ENCODE peak calls at places on chromosomes 12 and 14, in six cellular contexts. One of them, this sample, is unnamed.
A peak's percentile ranks its signal among the peaks of the same experiment; 100 is the strongest.

GRCh38 chr12:124683330-124683662 is 115.9 kb upstream of the NCOR2 start:
- DNase-seq in AG04450: no peak
- DNase-seq in Peyer's patch: no peak
- DNase-seq in psoas muscle: no peak
- DNase-seq in body of pancreas: no peak
- DNase-seq in mucosa of descending colon: no peak
- DNase-seq in this sample: no peak

GRCh38 chr14:74570696-74571095 is 41.3 kb downstream of the LTBP2 start:
- DNase-seq in psoas muscle: no peak
- DNase-seq in Peyer's patch: no peak
- DNase-seq in AG04450: no peak
- DNase-seq in mucosa of descending colon: no peak
- DNase-seq in body of pancreas: no peak
- DNase-seq in this sample: no peak

GRCh38 chr14:89359477-89360222 is 57.4 kb downstream of the FOXN3 start:
- DNase-seq in AG04450: no peak
- DNase-seq in psoas muscle: no peak
- DNase-seq in Peyer's patch: no peak
- DNase-seq in body of pancreas: no peak
- DNase-seq in mucosa of descending colon: no peak
- DNase-seq in this sample: no peak

GRCh38 chr14:106141242-106142220 is 615.1 kb downstream of the TMEM121 start:
- DNase-seq in psoas muscle: no peak
- DNase-seq in mucosa of descending colon: no peak
- DNase-seq in Peyer's patch: no peak
- DNase-seq in body of pancreas: no peak
- DNase-seq in AG04450: no peak
- DNase-seq in this sample: no peak

GRCh38 chr14:63896278-63896720 is 43.5 kb downstream of the SYNE2 start:
- DNase-seq in mucosa of descending colon: no peak
- DNase-seq in body of pancreas: peak; percentile 68
- DNase-seq in AG04450: no peak
- DNase-seq in Peyer's patch: no peak
- DNase-seq in psoas muscle: peak; percentile 37
- DNase-seq in this sample: peak; percentile 69

GRCh38 chr12:111386891-111387290 is 18.0 kb upstream of the PHETA1 start:
- DNase-seq in body of pancreas: no peak
- DNase-seq in Peyer's patch: no peak
- DNase-seq in psoas muscle: no peak
- DNase-seq in mucosa of descending colon: no peak
- DNase-seq in AG04450: no peak
- DNase-seq in this sample: no peak

GRCh38 chr12:5480218-5480952 is 48.5 kb downstream of the NTF3 start:
- DNase-seq in mucosa of descending colon: no peak
- DNase-seq in body of pancreas: no peak
- DNase-seq in psoas muscle: no peak
- DNase-seq in Peyer's patch: no peak
- DNase-seq in AG04450: peak; percentile 46
- DNase-seq in this sample: no peak

GRCh38 chr12:105803292-105803691 is 335.5 kb downstream of the NUAK1 start:
- DNase-seq in psoas muscle: no peak
- DNase-seq in body of pancreas: no peak
- DNase-seq in mucosa of descending colon: no peak
- DNase-seq in Peyer's patch: no peak
- DNase-seq in AG04450: no peak
- DNase-seq in this sample: no peak

GRCh38 chr14:90419200-90419599 is 22.4 kb downstream of the CALM1 start:
- DNase-seq in AG04450: peak; percentile 86
- DNase-seq in Peyer's patch: no peak
- DNase-seq in body of pancreas: peak; percentile 78
- DNase-seq in mucosa of descending colon: peak; percentile 37
- DNase-seq in psoas muscle: peak; percentile 78
- DNase-seq in this sample: no peak

GRCh38 chr12:106131671-106132070 is 7.1 kb downstream of the NUAK1 start:
- DNase-seq in mucosa of descending colon: no peak
- DNase-seq in body of pancreas: no peak
- DNase-seq in Peyer's patch: no peak
- DNase-seq in AG04450: no peak
- DNase-seq in psoas muscle: no peak
- DNase-seq in this sample: no peak

GRCh38 chr12:92543359-92543758 is 159.4 kb upstream of the PLEKHG7 start:
- DNase-seq in AG04450: no peak
- DNase-seq in body of pancreas: peak; percentile 89
- DNase-seq in psoas muscle: no peak
- DNase-seq in mucosa of descending colon: peak; percentile 24
- DNase-seq in Peyer's patch: no peak
- DNase-seq in this sample: peak; percentile 92

GRCh38 chr12:110931315-110931728 is 10.9 kb upstream of the MYL2 start:
- DNase-seq in Peyer's patch: no peak
- DNase-seq in psoas muscle: peak; percentile 71
- DNase-seq in body of pancreas: no peak
- DNase-seq in AG04450: no peak
- DNase-seq in mucosa of descending colon: no peak
- DNase-seq in this sample: no peak

GRCh38 chr12:67280572-67280971 is 11.4 kb downstream of the CAND1 start:
- DNase-seq in mucosa of descending colon: no peak
- DNase-seq in Peyer's patch: no peak
- DNase-seq in body of pancreas: peak; percentile 36
- DNase-seq in psoas muscle: no peak
- DNase-seq in AG04450: no peak
- DNase-seq in this sample: no peak

GRCh38 chr12:67068204-67068731 is 200.9 kb upstream of the CAND1 start:
- DNase-seq in psoas muscle: no peak
- DNase-seq in mucosa of descending colon: no peak
- DNase-seq in AG04450: no peak
- DNase-seq in Peyer's patch: no peak
- DNase-seq in body of pancreas: no peak
- DNase-seq in this sample: no peak

GRCh38 chr12:123265851-123266678 is 5.6 kb downstream of the CDK2AP1 start:
- DNase-seq in AG04450: no peak
- DNase-seq in Peyer's patch: no peak
- DNase-seq in mucosa of descending colon: no peak
- DNase-seq in psoas muscle: no peak
- DNase-seq in body of pancreas: no peak
- DNase-seq in this sample: no peak

GRCh38 chr12:45704968-45705367 is 24.5 kb upstream of the ARID2 start:
- DNase-seq in AG04450: no peak
- DNase-seq in mucosa of descending colon: no peak
- DNase-seq in Peyer's patch: no peak
- DNase-seq in psoas muscle: no peak
- DNase-seq in body of pancreas: no peak
- DNase-seq in this sample: no peak

GRCh38 chr14:35331605-35332516 is 39.7 kb downstream of the PSMA6 start:
- DNase-seq in mucosa of descending colon: peak; percentile 81
- DNase-seq in psoas muscle: no peak
- DNase-seq in Peyer's patch: no peak
- DNase-seq in body of pancreas: peak; percentile 84
- DNase-seq in AG04450: no peak
- DNase-seq in this sample: peak; percentile 89

GRCh38 chr12:121175383-121176119 is 34.4 kb upstream of the P2RX4 start:
- DNase-seq in Peyer's patch: peak; percentile 20
- DNase-seq in mucosa of descending colon: no peak
- DNase-seq in AG04450: no peak
- DNase-seq in psoas muscle: peak; percentile 35
- DNase-seq in body of pancreas: peak; percentile 41
- DNase-seq in this sample: peak; percentile 15

GRCh38 chr12:44589697-44590096 is 286.4 kb downstream of the NELL2 start:
- DNase-seq in body of pancreas: no peak
- DNase-seq in psoas muscle: no peak
- DNase-seq in mucosa of descending colon: no peak
- DNase-seq in AG04450: no peak
- DNase-seq in Peyer's patch: no peak
- DNase-seq in this sample: no peak

GRCh38 chr12:98064501-98064900 is 450.9 kb upstream of the TMPO start:
- DNase-seq in AG04450: no peak
- DNase-seq in psoas muscle: no peak
- DNase-seq in mucosa of descending colon: no peak
- DNase-seq in Peyer's patch: no peak
- DNase-seq in body of pancreas: no peak
- DNase-seq in this sample: no peak

GRCh38 chr12:116619246-116619645 is 60.1 kb downstream of the MAP1LC3B2 start:
- DNase-seq in psoas muscle: no peak
- DNase-seq in mucosa of descending colon: no peak
- DNase-seq in body of pancreas: no peak
- DNase-seq in Peyer's patch: no peak
- DNase-seq in AG04450: no peak
- DNase-seq in this sample: no peak

GRCh38 chr12:64757778-64758177 is 1.4 kb downstream of the GNS start:
- DNase-seq in Peyer's patch: no peak
- DNase-seq in body of pancreas: no peak
- DNase-seq in psoas muscle: no peak
- DNase-seq in AG04450: no peak
- DNase-seq in mucosa of descending colon: no peak
- DNase-seq in this sample: no peak

GRCh38 chr12:54383041-54383609 is 1.4 kb downstream of the ZNF385A start:
- DNase-seq in AG04450: peak; percentile 70
- DNase-seq in Peyer's patch: no peak
- DNase-seq in body of pancreas: peak; percentile 55
- DNase-seq in mucosa of descending colon: no peak
- DNase-seq in psoas muscle: no peak
- DNase-seq in this sample: no peak

GRCh38 chr12:106776897-106777296 is 2.4 kb downstream of the RIC8B start:
- DNase-seq in AG04450: no peak
- DNase-seq in mucosa of descending colon: no peak
- DNase-seq in body of pancreas: no peak
- DNase-seq in Peyer's patch: no peak
- DNase-seq in psoas muscle: no peak
- DNase-seq in this sample: no peak

GRCh38 chr14:54348001-54348611 is 48.7 kb upstream of the CDKN3 start:
- DNase-seq in Peyer's patch: no peak
- DNase-seq in body of pancreas: peak; percentile 42
- DNase-seq in AG04450: no peak
- DNase-seq in mucosa of descending colon: no peak
- DNase-seq in psoas muscle: no peak
- DNase-seq in this sample: peak; percentile 45

GRCh38 chr12:1607940-1608782 is 13.8 kb upstream of the FBXL14 start:
- DNase-seq in body of pancreas: no peak
- DNase-seq in psoas muscle: no peak
- DNase-seq in AG04450: no peak
- DNase-seq in mucosa of descending colon: no peak
- DNase-seq in Peyer's patch: no peak
- DNase-seq in this sample: no peak

GRCh38 chr14:81164167-81164774 is 56.5 kb downstream of the GTF2A1 start:
- DNase-seq in psoas muscle: peak; percentile 13
- DNase-seq in AG04450: peak; percentile 15
- DNase-seq in Peyer's patch: peak; percentile 31
- DNase-seq in body of pancreas: peak; percentile 80
- DNase-seq in mucosa of descending colon: peak; percentile 24
- DNase-seq in this sample: peak; percentile 60

GRCh38 chr12:49750027-49750977 is 8.9 kb downstream of the TMBIM6 start:
- DNase-seq in psoas muscle: no peak
- DNase-seq in AG04450: no peak
- DNase-seq in body of pancreas: no peak
- DNase-seq in mucosa of descending colon: no peak
- DNase-seq in Peyer's patch: no peak
- DNase-seq in this sample: no peak

GRCh38 chr14:99415496-99416281 is 65.0 kb downstream of the SETD3 start:
- DNase-seq in psoas muscle: no peak
- DNase-seq in mucosa of descending colon: no peak
- DNase-seq in body of pancreas: peak; percentile 76
- DNase-seq in Peyer's patch: peak; percentile 32
- DNase-seq in AG04450: peak; percentile 48
- DNase-seq in this sample: peak; percentile 53
- TF ChIP-seq CTCF in psoas muscle: peak; percentile 83
- TF ChIP-seq CTCF in mucosa of descending colon: peak; percentile 50
- TF ChIP-seq CTCF in body of pancreas: peak; percentile 90
- TF ChIP-seq CTCF in Peyer's patch: peak; percentile 92
- TF ChIP-seq CTCF in AG04450: peak; percentile 83
- TF ChIP-seq CTCF in this sample: peak; percentile 79

DNA sequence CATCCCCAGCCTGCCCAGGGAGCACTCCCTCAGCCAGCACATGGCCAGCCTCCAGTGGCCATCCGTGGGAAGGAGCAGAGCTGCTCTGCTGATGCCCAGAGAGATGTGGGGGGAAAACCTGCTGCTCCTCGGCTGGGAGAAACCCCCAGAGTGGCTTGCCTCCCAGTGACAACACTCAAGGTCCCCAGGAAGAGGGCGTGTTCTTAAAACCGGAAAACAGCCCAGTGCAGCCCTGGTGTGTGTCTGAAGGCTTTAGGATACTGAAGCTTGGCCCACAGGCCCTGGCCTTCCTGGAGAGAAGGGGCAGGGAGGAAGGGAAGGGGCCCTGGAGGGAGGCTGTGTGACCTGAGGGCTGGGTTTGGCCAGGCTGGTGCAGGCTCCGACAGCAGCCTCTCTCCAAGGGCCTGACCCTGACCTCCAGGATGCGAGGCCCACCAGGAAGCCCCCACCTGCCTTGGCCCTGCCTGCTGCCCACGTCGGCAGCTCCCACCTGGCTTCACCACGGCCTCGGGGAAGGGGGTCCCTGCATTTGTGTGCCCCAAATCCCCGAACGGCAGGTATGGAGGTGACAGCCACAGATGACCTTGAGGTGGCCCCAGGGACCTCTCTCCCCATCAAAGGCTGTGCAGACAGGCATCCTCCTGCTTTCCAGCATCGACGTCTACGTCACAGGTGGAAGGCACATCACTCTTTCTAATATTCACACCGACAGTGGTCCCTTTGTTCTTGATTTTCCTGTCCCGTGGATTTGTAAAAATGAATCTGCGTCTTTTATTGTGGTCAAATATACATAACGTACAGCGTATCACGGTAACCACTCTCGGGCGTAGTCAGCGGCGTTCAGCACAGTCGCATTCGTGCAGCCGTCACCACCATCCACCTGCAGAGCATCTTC is 190.0 kb upstream of the C14orf180 start:
- DNase-seq in mucosa of descending colon: no peak
- DNase-seq in Peyer's patch: peak; percentile 17
- DNase-seq in psoas muscle: no peak
- DNase-seq in AG04450: no peak
- DNase-seq in body of pancreas: no peak
- DNase-seq in this sample: no peak
- H3K4me3 ChIP-seq in mucosa of descending colon: no peak overlapping the region
- H3K4me3 ChIP-seq in Peyer's patch: no peak overlapping the region
- H3K4me3 ChIP-seq in psoas muscle: no peak overlapping the region
- H3K4me3 ChIP-seq in AG04450: no peak overlapping the region
- H3K4me3 ChIP-seq in body of pancreas: no peak overlapping the region
- H3K4me3 ChIP-seq in this sample: no peak overlapping the region

DNA sequence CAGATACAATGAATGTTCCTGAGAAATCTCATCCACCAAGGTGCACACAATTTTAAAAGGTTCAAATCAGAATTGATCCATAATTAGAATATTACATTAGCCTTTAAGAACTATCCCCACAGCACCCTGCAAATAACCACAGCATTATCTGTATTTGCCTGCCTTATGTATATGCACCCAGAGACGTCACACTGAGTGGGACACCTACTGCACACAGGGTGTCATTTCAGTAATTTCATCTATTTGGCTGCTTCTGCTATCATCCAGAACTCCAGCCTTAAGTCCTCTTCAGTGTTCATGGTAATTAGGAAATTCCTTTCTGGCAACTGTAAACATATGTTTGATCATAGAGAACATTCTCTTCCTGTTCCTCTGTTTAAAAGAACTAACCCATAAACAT is 298.4 kb downstream of the SYT1 start:
- DNase-seq in body of pancreas: no peak
- DNase-seq in psoas muscle: no peak
- DNase-seq in AG04450: no peak
- DNase-seq in mucosa of descending colon: no peak
- DNase-seq in Peyer's patch: no peak
- DNase-seq in this sample: no peak
- TF ChIP-seq CTCF in body of pancreas: no peak
- TF ChIP-seq CTCF in psoas muscle: no peak
- TF ChIP-seq CTCF in AG04450: no peak
- TF ChIP-seq CTCF in mucosa of descending colon: no peak
- TF ChIP-seq CTCF in Peyer's patch: no peak
- TF ChIP-seq CTCF in this sample: no peak

GRCh38 chr12:80101126-80101525 is 1.8 kb downstream of the OTOGL start:
- DNase-seq in Peyer's patch: no peak
- DNase-seq in AG04450: no peak
- DNase-seq in mucosa of descending colon: no peak
- DNase-seq in psoas muscle: no peak
- DNase-seq in body of pancreas: no peak
- DNase-seq in this sample: no peak
- H3K4me3 ChIP-seq in Peyer's patch: no peak overlapping the region
- H3K4me3 ChIP-seq in AG04450: no peak overlapping the region
- H3K4me3 ChIP-seq in mucosa of descending colon: no peak overlapping the region
- H3K4me3 ChIP-seq in psoas muscle: no peak overlapping the region
- H3K4me3 ChIP-seq in body of pancreas: no peak overlapping the region
- H3K4me3 ChIP-seq in this sample: no peak overlapping the region

This sample was measured in LNCaP clone FGC.